ENCODE peak calls at places on chromosome 11, in four cellular contexts. One of them, this sample, is unnamed.

GRCh38 chr11:129544691-129545090 is 169.0 kb downstream of the BARX2 start:
- DNase-seq in SK-N-SH: no peak
- DNase-seq in H1: no peak
- DNase-seq in K562: no peak
- DNase-seq in this sample: no peak

GRCh38 chr11:57294225-57295131 is 30.3 kb downstream of the TNKS1BP1 start:
- DNase-seq in SK-N-SH: no peak
- DNase-seq in H1: no peak
- DNase-seq in K562: no peak
- DNase-seq in this sample: no peak

GRCh38 chr11:108863528-108863927 is 198.7 kb downstream of the DDX10 start:
- DNase-seq in SK-N-SH: no peak
- DNase-seq in H1: no peak
- DNase-seq in K562: no peak
- DNase-seq in this sample: no peak

GRCh38 chr11:44467931-44468330 is 97.5 kb upstream of the CD82 start:
- DNase-seq in SK-N-SH: no peak
- DNase-seq in H1: no peak
- DNase-seq in K562: no peak
- DNase-seq in this sample: no peak

GRCh38 chr11:9230291-9230690 is 34.9 kb downstream of the DENND5A start:
- DNase-seq in SK-N-SH: no peak
- DNase-seq in H1: no peak
- DNase-seq in K562: no peak
- DNase-seq in this sample: no peak

GRCh38 chr11:123815116-123815515 is 9.0 kb upstream of the OR6M1 start:
- DNase-seq in SK-N-SH: no peak
- DNase-seq in H1: no peak
- DNase-seq in K562: no peak
- DNase-seq in this sample: no peak

GRCh38 chr11:23554002-23554401 is 693.7 kb upstream of the CCDC179 start:
- DNase-seq in SK-N-SH: no peak
- DNase-seq in H1: no peak
- DNase-seq in K562: no peak
- DNase-seq in this sample: no peak

GRCh38 chr11:67303132-67303988 is at the start of gene SSH3:
- DNase-seq in SK-N-SH: peak
- DNase-seq in H1: peak
- DNase-seq in K562: no peak
- DNase-seq in this sample: peak

GRCh38 chr11:129611661-129612566 is 203.7 kb upstream of the TMEM45B start:
- DNase-seq in SK-N-SH: no peak
- DNase-seq in H1: no peak
- DNase-seq in K562: peak
- DNase-seq in this sample: no peak

GRCh38 chr11:93766504-93766903 is 17.6 kb upstream of the MED17 start:
- DNase-seq in SK-N-SH: no peak
- DNase-seq in H1: no peak
- DNase-seq in K562: no peak
- DNase-seq in this sample: no peak

GRCh38 chr11:69039501-69039900 is 9.2 kb upstream of the TPCN2 start:
- DNase-seq in SK-N-SH: no peak
- DNase-seq in H1: no peak
- DNase-seq in K562: no peak
- DNase-seq in this sample: no peak

GRCh38 chr11:120057028-120057330 is 80.9 kb downstream of the TRIM29 start:
- DNase-seq in SK-N-SH: no peak
- DNase-seq in H1: no peak
- DNase-seq in K562: no peak
- DNase-seq in this sample: no peak

GRCh38 chr11:66888282-66888681 is 31.4 kb downstream of the LRFN4 start:
- DNase-seq in SK-N-SH: no peak
- DNase-seq in H1: no peak
- DNase-seq in K562: no peak
- DNase-seq in this sample: no peak

GRCh38 chr11:27726981-27727380 is 26.7 kb upstream of the BDNF start:
- DNase-seq in SK-N-SH: no peak
- DNase-seq in H1: no peak
- DNase-seq in K562: no peak
- DNase-seq in this sample: no peak

GRCh38 chr11:46905806-46906205 is 12.5 kb downstream of the LRP4 start:
- DNase-seq in SK-N-SH: no peak
- DNase-seq in H1: no peak
- DNase-seq in K562: no peak
- DNase-seq in this sample: no peak

GRCh38 chr11:126375726-126376125 is 20.2 kb downstream of the ST3GAL4 start:
- DNase-seq in SK-N-SH: no peak
- DNase-seq in H1: no peak
- DNase-seq in K562: no peak
- DNase-seq in this sample: no peak

GRCh38 chr11:122293298-122294023 is 177.4 kb upstream of the BLID start:
- DNase-seq in SK-N-SH: no peak
- DNase-seq in H1: no peak
- DNase-seq in K562: no peak
- DNase-seq in this sample: no peak

GRCh38 chr11:97290444-97291041 is 900.7 kb downstream of the JRKL start:
- DNase-seq in SK-N-SH: no peak
- DNase-seq in H1: no peak
- DNase-seq in K562: no peak
- DNase-seq in this sample: no peak

GRCh38 chr11:124865902-124866851 is 945 bp downstream of the ROBO3 start:
- DNase-seq in SK-N-SH: peak
- DNase-seq in H1: no peak
- DNase-seq in K562: peak
- DNase-seq in this sample: peak

GRCh38 chr11:45178890-45179663 is 32.6 kb downstream of the PRDM11 start:
- DNase-seq in SK-N-SH: no peak
- DNase-seq in H1: no peak
- DNase-seq in K562: no peak
- DNase-seq in this sample: no peak

GRCh38 chr11:29025001-29025400 is 916.8 kb downstream of the METTL15 start:
- DNase-seq in SK-N-SH: no peak
- DNase-seq in H1: no peak
- DNase-seq in K562: no peak
- DNase-seq in this sample: no peak

GRCh38 chr11:126419801-126420729 is 64.6 kb downstream of the ST3GAL4 start:
- DNase-seq in SK-N-SH: no peak
- DNase-seq in H1: no peak
- DNase-seq in K562: peak
- DNase-seq in this sample: no peak

GRCh38 chr11:19974886-19975285 is 185.4 kb downstream of the DBX1 start:
- DNase-seq in SK-N-SH: no peak
- DNase-seq in H1: no peak
- DNase-seq in K562: peak
- DNase-seq in this sample: no peak

GRCh38 chr11:62552465-62552782 is 5.8 kb upstream of the AHNAK start:
- DNase-seq in SK-N-SH: no peak
- DNase-seq in H1: no peak
- DNase-seq in K562: no peak
- DNase-seq in this sample: no peak
- TF ChIP-seq TEAD4 in SK-N-SH: no peak
- TF ChIP-seq TEAD4 in H1: no peak
- TF ChIP-seq TEAD4 in K562: no peak
- TF ChIP-seq TEAD4 in this sample: no peak

GRCh38 chr11:88303037-88303436 is 34.5 kb downstream of the CTSC start:
- DNase-seq in SK-N-SH: no peak
- DNase-seq in H1: no peak
- DNase-seq in K562: no peak
- DNase-seq in this sample: no peak

GRCh38 chr11:88304352-88304751 is 33.2 kb downstream of the CTSC start:
- DNase-seq in SK-N-SH: no peak
- DNase-seq in H1: no peak
- DNase-seq in K562: no peak
- DNase-seq in this sample: no peak

GRCh38 chr11:88297320-88298263 is 39.9 kb downstream of the CTSC start:
- DNase-seq in SK-N-SH: peak
- DNase-seq in H1: no peak
- DNase-seq in K562: no peak
- DNase-seq in this sample: no peak

GRCh38 chr11:88301478-88302140 is 35.9 kb downstream of the CTSC start:
- DNase-seq in SK-N-SH: no peak
- DNase-seq in H1: no peak
- DNase-seq in K562: no peak
- DNase-seq in this sample: no peak

GRCh38 chr11:88300888-88301477 is 36.6 kb downstream of the CTSC start:
- DNase-seq in SK-N-SH: no peak
- DNase-seq in H1: peak
- DNase-seq in K562: no peak
- DNase-seq in this sample: peak
- TF ChIP-seq TEAD4 in SK-N-SH: no peak
- TF ChIP-seq TEAD4 in H1: peak
- TF ChIP-seq TEAD4 in K562: no peak
- TF ChIP-seq TEAD4 in this sample: no peak

DNA sequence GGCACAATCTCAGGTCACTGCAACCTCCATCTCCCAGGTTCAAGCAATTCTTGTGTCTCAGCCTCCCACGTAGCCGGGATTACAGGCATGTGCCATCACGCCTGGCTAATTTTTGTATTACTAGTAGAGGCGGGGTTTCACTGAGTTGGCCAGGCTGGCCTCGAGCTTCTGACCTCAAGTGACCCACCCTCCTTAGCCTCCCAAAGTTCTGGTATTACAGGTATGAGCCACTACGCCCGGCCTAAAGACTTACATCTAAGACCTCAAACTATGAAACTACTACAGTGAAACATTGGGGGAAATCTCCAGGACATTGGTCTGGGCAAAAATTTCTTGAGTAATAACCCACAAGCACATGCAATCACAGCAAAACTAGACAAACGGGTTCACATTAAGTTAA is 13.8 kb upstream of the FAM181B start:
- DNase-seq in SK-N-SH: no peak
- DNase-seq in H1: no peak
- DNase-seq in K562: no peak
- DNase-seq in this sample: no peak
- TF ChIP-seq TEAD4 in SK-N-SH: no peak
- TF ChIP-seq TEAD4 in H1: no peak
- TF ChIP-seq TEAD4 in K562: no peak
- TF ChIP-seq TEAD4 in this sample: no peak

DNA sequence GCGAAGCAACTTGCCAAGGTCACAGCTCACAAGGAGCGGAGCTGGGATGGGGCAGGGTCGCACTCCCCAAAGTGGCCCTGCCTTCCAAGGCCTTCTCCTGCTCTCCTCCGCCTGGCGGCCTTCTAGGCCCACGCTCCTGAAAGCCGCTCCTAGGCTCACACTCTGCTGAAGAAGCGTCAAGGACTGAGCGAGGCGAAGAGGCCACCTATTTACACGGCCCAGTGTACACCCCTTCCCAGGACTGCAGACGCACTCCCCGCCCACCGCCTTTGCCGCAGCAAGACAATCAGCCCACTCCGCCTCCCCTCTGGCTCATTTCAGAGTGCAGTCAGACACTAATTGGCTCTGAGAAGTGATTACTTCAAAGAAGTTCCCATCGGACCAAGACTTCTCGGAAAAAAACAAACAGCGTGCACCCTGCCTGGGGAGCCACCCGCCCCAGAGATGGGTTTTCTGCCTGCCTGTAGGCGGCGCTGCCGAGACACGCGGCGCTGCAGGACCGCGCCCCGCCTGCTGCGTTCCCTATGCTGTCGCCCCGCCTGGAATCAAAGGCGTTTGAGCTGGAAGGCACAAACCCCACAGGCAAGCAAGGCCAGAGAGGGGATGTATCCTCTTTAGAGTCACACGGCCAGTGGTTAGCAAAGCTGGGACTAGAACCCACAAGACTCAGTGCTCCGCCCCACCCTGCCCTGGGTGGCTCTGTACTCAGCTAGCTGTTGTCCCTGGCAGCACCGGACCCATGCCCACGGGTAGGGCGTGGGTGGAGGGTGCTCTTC is 414.8 kb downstream of the BUD13 start:
- DNase-seq in SK-N-SH: no peak
- DNase-seq in H1: peak
- DNase-seq in K562: peak
- DNase-seq in this sample: peak
- TF ChIP-seq TEAD4 in SK-N-SH: no peak
- TF ChIP-seq TEAD4 in H1: peak
- TF ChIP-seq TEAD4 in K562: no peak
- TF ChIP-seq TEAD4 in this sample: no peak

GRCh38 chr11:95338430-95338991 is 107.5 kb upstream of the SESN3 start:
- DNase-seq in SK-N-SH: no peak
- DNase-seq in H1: no peak
- DNase-seq in K562: no peak
- DNase-seq in this sample: no peak
- TF ChIP-seq TEAD4 in SK-N-SH: no peak
- TF ChIP-seq TEAD4 in H1: no peak
- TF ChIP-seq TEAD4 in K562: no peak
- TF ChIP-seq TEAD4 in this sample: no peak

GRCh38 chr11:117509543-117509942 is 181.9 kb downstream of the CEP164 start:
- DNase-seq in SK-N-SH: no peak
- DNase-seq in H1: no peak
- DNase-seq in K562: no peak
- DNase-seq in this sample: no peak
- TF ChIP-seq TEAD4 in SK-N-SH: no peak
- TF ChIP-seq TEAD4 in H1: no peak
- TF ChIP-seq TEAD4 in K562: no peak
- TF ChIP-seq TEAD4 in this sample: no peak

GRCh38 chr11:65779919-65780769 is 632 bp downstream of the AP5B1 start:
- DNase-seq in SK-N-SH: peak
- DNase-seq in H1: peak
- DNase-seq in K562: peak
- DNase-seq in this sample: peak

GRCh38 chr11:65782816-65783228 is 2.0 kb upstream of the AP5B1 start:
- DNase-seq in SK-N-SH: peak
- DNase-seq in H1: no peak
- DNase-seq in K562: no peak
- DNase-seq in this sample: no peak

GRCh38 chr11:65781962-65782815 is 1.4 kb upstream of the AP5B1 start:
- DNase-seq in SK-N-SH: peak
- DNase-seq in H1: no peak
- DNase-seq in K562: no peak
- DNase-seq in this sample: no peak

GRCh38 chr11:65780770-65781151 is at the start of gene AP5B1:
- DNase-seq in SK-N-SH: peak
- DNase-seq in H1: no peak
- DNase-seq in K562: peak
- DNase-seq in this sample: peak

DNA sequence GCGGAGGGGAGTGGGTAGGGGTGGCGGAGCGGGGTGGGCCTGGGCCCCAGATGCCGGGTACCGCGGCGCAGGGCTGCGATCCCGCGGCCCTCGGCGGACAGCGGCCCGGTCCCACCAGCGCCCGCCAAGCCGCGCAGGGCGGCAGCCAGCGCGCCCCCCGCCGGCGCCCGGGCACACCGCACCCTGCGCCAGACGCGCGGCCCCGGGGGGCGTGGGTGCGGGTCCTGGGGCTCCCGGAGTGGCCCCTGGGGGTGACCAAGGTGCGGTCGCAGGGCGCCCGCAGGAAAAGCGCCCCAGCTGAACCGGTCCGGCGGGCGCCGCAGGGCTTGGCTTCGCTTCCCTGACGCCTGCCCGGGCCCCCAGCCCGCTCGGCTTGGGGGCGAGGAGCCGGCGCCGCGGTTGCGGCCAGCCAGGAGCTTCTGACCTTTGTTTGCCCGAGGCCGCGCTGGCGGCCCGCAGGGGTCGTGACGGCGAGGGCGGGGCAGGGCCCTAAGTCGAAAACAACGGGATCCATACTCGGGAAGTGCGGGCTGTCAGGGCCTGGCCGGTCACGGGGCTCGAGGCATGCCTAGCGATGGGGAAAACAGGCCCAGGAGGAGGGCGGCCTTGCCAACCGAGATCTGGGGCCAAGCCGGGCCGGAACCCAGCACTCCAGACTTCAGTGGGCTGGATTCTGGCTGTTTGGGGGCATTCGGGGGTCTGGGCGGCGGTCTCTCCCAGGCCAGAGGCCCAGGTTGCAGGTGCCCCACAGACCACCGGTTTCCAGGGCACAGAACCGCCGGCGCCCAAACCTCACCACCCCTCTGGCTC is 581 bp upstream of the AP5B1 start:
- DNase-seq in SK-N-SH: peak
- DNase-seq in H1: no peak
- DNase-seq in K562: peak
- DNase-seq in this sample: peak
- TF ChIP-seq TEAD4 in SK-N-SH: no peak
- TF ChIP-seq TEAD4 in H1: no peak
- TF ChIP-seq TEAD4 in K562: no peak
- TF ChIP-seq TEAD4 in this sample: no peak